ENCODE peak calls at places on chromosomes 4 and X, in five cellular contexts. One of them, this sample, is unnamed.

GRCh38 chr4:560061-560460 is 16.0 kb downstream of the TMEM271 start:
- DNase-seq in aorta: no peak
- DNase-seq in myocyte: no peak
- DNase-seq in CD8-positive, alpha-beta T cell: no peak
- DNase-seq in HCEC 1CT: no peak
- DNase-seq in this sample: no peak

GRCh38 chr4:35836591-35836990 is 407.7 kb downstream of the ARAP2 start:
- DNase-seq in aorta: no peak
- DNase-seq in myocyte: no peak
- DNase-seq in CD8-positive, alpha-beta T cell: no peak
- DNase-seq in HCEC 1CT: no peak
- DNase-seq in this sample: no peak

GRCh38 chr4:151798678-151799416 is 38.0 kb upstream of the GATB start:
- DNase-seq in aorta: no peak
- DNase-seq in myocyte: peak
- DNase-seq in CD8-positive, alpha-beta T cell: no peak
- DNase-seq in HCEC 1CT: no peak
- DNase-seq in this sample: no peak

GRCh38 chr4:16717266-16717970 is 181.0 kb downstream of the LDB2 start:
- DNase-seq in aorta: no peak
- DNase-seq in myocyte: no peak
- DNase-seq in CD8-positive, alpha-beta T cell: no peak
- DNase-seq in HCEC 1CT: no peak
- DNase-seq in this sample: no peak

GRCh38 chrX:72274526-72274925 is 2.5 kb downstream of the RPS4X start:
- DNase-seq in aorta: no peak
- DNase-seq in myocyte: no peak
- DNase-seq in CD8-positive, alpha-beta T cell: no peak
- DNase-seq in HCEC 1CT: no peak
- DNase-seq in this sample: no peak

GRCh38 chr4:161256716-161257115 is 907.1 kb downstream of the FSTL5 start:
- DNase-seq in aorta: no peak
- DNase-seq in myocyte: peak
- DNase-seq in CD8-positive, alpha-beta T cell: no peak
- DNase-seq in HCEC 1CT: peak
- DNase-seq in this sample: no peak

GRCh38 chr4:10032625-10033024 is 11.3 kb upstream of the SLC2A9 start:
- DNase-seq in aorta: no peak
- DNase-seq in myocyte: peak
- DNase-seq in CD8-positive, alpha-beta T cell: no peak
- DNase-seq in HCEC 1CT: no peak
- DNase-seq in this sample: no peak

GRCh38 chrX:86133761-86134160 is 14.5 kb upstream of the DACH2 start:
- DNase-seq in aorta: no peak
- DNase-seq in myocyte: peak
- DNase-seq in CD8-positive, alpha-beta T cell: no peak
- DNase-seq in HCEC 1CT: peak
- DNase-seq in this sample: no peak

GRCh38 chr4:133402616-133403015 is 253.5 kb downstream of the PCDH10 start:
- DNase-seq in aorta: no peak
- DNase-seq in myocyte: peak
- DNase-seq in CD8-positive, alpha-beta T cell: no peak
- DNase-seq in HCEC 1CT: peak
- DNase-seq in this sample: no peak

GRCh38 chr4:73308286-73308685 is 49.7 kb upstream of the ANKRD17 start:
- DNase-seq in aorta: no peak
- DNase-seq in myocyte: peak
- DNase-seq in CD8-positive, alpha-beta T cell: no peak
- DNase-seq in HCEC 1CT: peak
- DNase-seq in this sample: no peak

GRCh38 chr4:79298484-79298883 is 27.4 kb downstream of the NAA11 start:
- DNase-seq in aorta: peak
- DNase-seq in myocyte: peak
- DNase-seq in CD8-positive, alpha-beta T cell: no peak
- DNase-seq in HCEC 1CT: no peak
- DNase-seq in this sample: no peak

GRCh38 chrX:103233263-103233662 is 18.4 kb downstream of the BEX4 start:
- DNase-seq in aorta: no peak
- DNase-seq in myocyte: no peak
- DNase-seq in CD8-positive, alpha-beta T cell: no peak
- DNase-seq in HCEC 1CT: no peak
- DNase-seq in this sample: no peak

GRCh38 chr4:155529197-155529596 is 137.5 kb upstream of the GUCY1A1 start:
- DNase-seq in aorta: no peak
- DNase-seq in myocyte: no peak
- DNase-seq in CD8-positive, alpha-beta T cell: no peak
- DNase-seq in HCEC 1CT: no peak
- DNase-seq in this sample: no peak

GRCh38 chrX:34559325-34559724 is 97.8 kb downstream of the TMEM47 start:
- DNase-seq in aorta: no peak
- DNase-seq in myocyte: no peak
- DNase-seq in CD8-positive, alpha-beta T cell: no peak
- DNase-seq in HCEC 1CT: no peak
- DNase-seq in this sample: no peak

GRCh38 chrX:135974279-135974856 is 580 bp upstream of the MMGT1 start:
- DNase-seq in aorta: peak
- DNase-seq in myocyte: peak
- DNase-seq in CD8-positive, alpha-beta T cell: peak
- DNase-seq in HCEC 1CT: no peak
- DNase-seq in this sample: peak

GRCh38 chr4:127856485-127857447 is 23.9 kb upstream of the PLK4 start:
- DNase-seq in aorta: no peak
- DNase-seq in myocyte: peak
- DNase-seq in CD8-positive, alpha-beta T cell: no peak
- DNase-seq in HCEC 1CT: peak
- DNase-seq in this sample: no peak

GRCh38 chr4:180810581-180810980 is 1432.6 kb upstream of the TENM3 start:
- DNase-seq in aorta: no peak
- DNase-seq in myocyte: no peak
- DNase-seq in CD8-positive, alpha-beta T cell: no peak
- DNase-seq in HCEC 1CT: no peak
- DNase-seq in this sample: no peak

GRCh38 chr4:15864771-15865566 is 73.6 kb downstream of the FGFBP1 start:
- DNase-seq in aorta: no peak
- DNase-seq in myocyte: no peak
- DNase-seq in CD8-positive, alpha-beta T cell: no peak
- DNase-seq in HCEC 1CT: no peak
- DNase-seq in this sample: no peak

GRCh38 chr4:8198206-8198905 is 734 bp upstream of the SH3TC1 start:
- DNase-seq in aorta: no peak
- DNase-seq in myocyte: no peak
- DNase-seq in CD8-positive, alpha-beta T cell: no peak
- DNase-seq in HCEC 1CT: no peak
- DNase-seq in this sample: no peak

GRCh38 chrX:74242050-74242449 is 61.9 kb upstream of the ZCCHC13 start:
- DNase-seq in aorta: no peak
- DNase-seq in myocyte: peak
- DNase-seq in CD8-positive, alpha-beta T cell: no peak
- DNase-seq in HCEC 1CT: peak
- DNase-seq in this sample: no peak

GRCh38 chr4:184388106-184388505 is 86.2 kb downstream of the IRF2 start:
- DNase-seq in aorta: no peak
- DNase-seq in myocyte: no peak
- DNase-seq in CD8-positive, alpha-beta T cell: no peak
- DNase-seq in HCEC 1CT: no peak
- DNase-seq in this sample: no peak

GRCh38 chr4:74660866-74661265 is 133.5 kb downstream of the BTC start:
- DNase-seq in aorta: no peak
- DNase-seq in myocyte: peak
- DNase-seq in CD8-positive, alpha-beta T cell: no peak
- DNase-seq in HCEC 1CT: no peak
- DNase-seq in this sample: no peak

GRCh38 chr4:98794565-98795205 is 134.2 kb downstream of the EIF4E start:
- DNase-seq in aorta: no peak
- DNase-seq in myocyte: peak
- DNase-seq in CD8-positive, alpha-beta T cell: no peak
- DNase-seq in HCEC 1CT: no peak
- DNase-seq in this sample: no peak